ENCODE peak calls at places on chromosome 13, in seven cellular contexts. One of them, this sample, is unnamed.

GRCh38 chr13:74574964-74575728 is 440.9 kb upstream of the KLF12 start:
- DNase-seq in HCT116: no peak
- DNase-seq in ovary: no peak
- DNase-seq in astrocyte: no peak
- DNase-seq in ascending aorta: no peak
- DNase-seq in suprapubic skin: no peak
- DNase-seq in upper lobe of left lung: no peak
- DNase-seq in this sample: no peak

GRCh38 chr13:71874490-71874889 is 7.5 kb upstream of the DACH1 start:
- DNase-seq in upper lobe of left lung: no peak
- DNase-seq in suprapubic skin: no peak
- DNase-seq in HCT116: no peak
- DNase-seq in ovary: no peak
- DNase-seq in astrocyte: no peak
- DNase-seq in ascending aorta: no peak
- DNase-seq in this sample: no peak

GRCh38 chr13:73984949-73985691 is 149.1 kb downstream of the KLF12 start:
- DNase-seq in ascending aorta: no peak
- DNase-seq in HCT116: no peak
- DNase-seq in upper lobe of left lung: no peak
- DNase-seq in suprapubic skin: no peak
- DNase-seq in astrocyte: no peak
- DNase-seq in ovary: no peak
- DNase-seq in this sample: no peak

GRCh38 chr13:26255717-26256277 is 1.9 kb downstream of the CDK8 start:
- DNase-seq in upper lobe of left lung: no peak
- DNase-seq in ovary: no peak
- DNase-seq in suprapubic skin: no peak
- DNase-seq in HCT116: no peak
- DNase-seq in astrocyte: peak; percentile 2
- DNase-seq in ascending aorta: no peak
- DNase-seq in this sample: no peak

GRCh38 chr13:72651196-72651595 is 76.2 kb downstream of the MZT1 start:
- DNase-seq in upper lobe of left lung: no peak
- DNase-seq in suprapubic skin: no peak
- DNase-seq in ascending aorta: no peak
- DNase-seq in HCT116: peak; percentile 31
- DNase-seq in ovary: no peak
- DNase-seq in astrocyte: no peak
- DNase-seq in this sample: no peak

GRCh38 chr13:47114030-47114429 is 217.2 kb upstream of the HTR2A start:
- DNase-seq in upper lobe of left lung: no peak
- DNase-seq in HCT116: no peak
- DNase-seq in ascending aorta: no peak
- DNase-seq in ovary: no peak
- DNase-seq in astrocyte: peak; percentile 83
- DNase-seq in suprapubic skin: no peak
- DNase-seq in this sample: no peak

GRCh38 chr13:46332772-46333171 is 54.3 kb downstream of the RUBCNL start:
- DNase-seq in astrocyte: no peak
- DNase-seq in ascending aorta: no peak
- DNase-seq in upper lobe of left lung: no peak
- DNase-seq in suprapubic skin: no peak
- DNase-seq in ovary: no peak
- DNase-seq in HCT116: no peak
- DNase-seq in this sample: no peak

GRCh38 chr13:73898276-73898675 is 235.9 kb downstream of the KLF12 start:
- DNase-seq in astrocyte: no peak
- DNase-seq in suprapubic skin: no peak
- DNase-seq in upper lobe of left lung: no peak
- DNase-seq in ovary: no peak
- DNase-seq in HCT116: no peak
- DNase-seq in ascending aorta: no peak
- DNase-seq in this sample: no peak

GRCh38 chr13:99932912-99933311 is 38.7 kb downstream of the ZIC5 start:
- DNase-seq in ascending aorta: no peak
- DNase-seq in ovary: no peak
- DNase-seq in suprapubic skin: no peak
- DNase-seq in HCT116: no peak
- DNase-seq in upper lobe of left lung: no peak
- DNase-seq in astrocyte: no peak
- DNase-seq in this sample: no peak

GRCh38 chr13:99929866-99930265 is 41.7 kb downstream of the ZIC5 start:
- DNase-seq in astrocyte: no peak
- DNase-seq in upper lobe of left lung: no peak
- DNase-seq in suprapubic skin: no peak
- DNase-seq in ascending aorta: no peak
- DNase-seq in ovary: no peak
- DNase-seq in HCT116: no peak
- DNase-seq in this sample: no peak

GRCh38 chr13:99931462-99931861 is 40.1 kb downstream of the ZIC5 start:
- DNase-seq in astrocyte: no peak
- DNase-seq in ovary: no peak
- DNase-seq in HCT116: no peak
- DNase-seq in ascending aorta: no peak
- DNase-seq in upper lobe of left lung: no peak
- DNase-seq in suprapubic skin: no peak
- DNase-seq in this sample: no peak

GRCh38 chr13:99926014-99926731 is 45.4 kb downstream of the ZIC5 start:
- DNase-seq in astrocyte: peak; percentile 12
- DNase-seq in ascending aorta: no peak
- DNase-seq in HCT116: peak; percentile 15
- DNase-seq in ovary: no peak
- DNase-seq in upper lobe of left lung: no peak
- DNase-seq in suprapubic skin: no peak
- DNase-seq in this sample: no peak

GRCh38 chr13:99930925-99931324 is 40.6 kb downstream of the ZIC5 start:
- DNase-seq in astrocyte: no peak
- DNase-seq in HCT116: no peak
- DNase-seq in suprapubic skin: no peak
- DNase-seq in upper lobe of left lung: no peak
- DNase-seq in ovary: no peak
- DNase-seq in ascending aorta: no peak
- DNase-seq in this sample: no peak
- H3K27me3 ChIP-seq in astrocyte: no peaks in the 10 kb centered on the region
- H3K27me3 ChIP-seq in HCT116: no peaks in the 10 kb centered on the region
- H3K27me3 ChIP-seq in suprapubic skin: peaks cover 34% of the 10 kb centered on the region
- H3K27me3 ChIP-seq in upper lobe of left lung: no peaks in the 10 kb centered on the region
- H3K27me3 ChIP-seq in ovary: no peaks in the 10 kb centered on the region
- H3K27me3 ChIP-seq in ascending aorta: no peaks in the 10 kb centered on the region
- H3K27me3 ChIP-seq in this sample: peaks cover 5% of the 10 kb centered on the region

GRCh38 chr13:111186305-111186930 is 71.3 kb downstream of the ARHGEF7 start:
- DNase-seq in ovary: no peak
- DNase-seq in suprapubic skin: no peak
- DNase-seq in ascending aorta: no peak
- DNase-seq in upper lobe of left lung: no peak
- DNase-seq in astrocyte: no peak
- DNase-seq in HCT116: no peak
- DNase-seq in this sample: no peak

GRCh38 chr13:111183087-111183645 is 68.1 kb downstream of the ARHGEF7 start:
- DNase-seq in HCT116: no peak
- DNase-seq in astrocyte: no peak
- DNase-seq in ascending aorta: no peak
- DNase-seq in upper lobe of left lung: no peak
- DNase-seq in suprapubic skin: no peak
- DNase-seq in ovary: no peak
- DNase-seq in this sample: no peak

GRCh38 chr13:111184685-111185401 is 69.7 kb downstream of the ARHGEF7 start:
- DNase-seq in HCT116: no peak
- DNase-seq in suprapubic skin: no peak
- DNase-seq in ovary: no peak
- DNase-seq in ascending aorta: no peak
- DNase-seq in upper lobe of left lung: no peak
- DNase-seq in astrocyte: no peak
- DNase-seq in this sample: no peak

GRCh38 chr13:111183959-111184684 is 69.0 kb downstream of the ARHGEF7 start:
- DNase-seq in suprapubic skin: no peak
- DNase-seq in HCT116: no peak
- DNase-seq in ascending aorta: no peak
- DNase-seq in astrocyte: no peak
- DNase-seq in ovary: peak; percentile 59
- DNase-seq in upper lobe of left lung: no peak
- DNase-seq in this sample: no peak

DNA sequence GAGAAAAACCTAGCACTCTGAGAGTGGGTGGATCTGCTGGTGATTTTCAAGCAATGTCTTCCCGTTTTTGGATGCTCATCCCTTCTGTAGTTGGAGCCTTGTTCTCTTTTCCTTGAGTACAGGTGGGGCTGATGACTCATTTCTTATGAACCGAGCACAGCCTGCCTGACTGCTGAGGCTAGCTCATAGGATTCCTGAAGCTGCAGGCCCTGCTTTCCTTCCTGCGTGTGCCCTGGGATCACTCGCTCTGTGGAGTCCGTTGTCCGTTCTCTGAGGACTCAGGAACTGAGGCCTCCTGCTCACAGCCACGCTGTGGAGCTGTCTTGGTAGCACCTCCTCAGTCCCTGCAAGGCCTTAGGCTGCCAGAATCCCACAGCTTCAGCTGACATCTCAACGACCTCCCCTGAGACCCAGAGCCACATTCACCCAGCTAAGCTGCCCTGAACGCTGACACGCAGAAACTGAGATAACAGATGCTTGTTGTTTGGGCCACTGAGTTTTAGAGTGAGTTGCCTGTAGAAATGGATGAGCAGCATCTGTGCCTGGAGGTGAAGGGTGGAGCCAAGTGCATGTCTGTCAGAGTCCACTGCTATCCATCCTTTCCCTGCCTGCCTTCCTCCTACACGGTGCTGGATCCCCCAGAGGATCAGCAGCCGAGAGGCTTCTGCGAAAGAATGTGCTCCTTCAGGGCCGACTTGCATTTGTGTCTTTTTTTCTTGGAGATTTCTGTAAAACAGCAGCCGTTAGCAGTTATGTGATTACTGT is 73.0 kb downstream of the ARHGEF7 start:
- DNase-seq in astrocyte: peak; percentile 58
- DNase-seq in ovary: no peak
- DNase-seq in HCT116: no peak
- DNase-seq in suprapubic skin: no peak
- DNase-seq in ascending aorta: no peak
- DNase-seq in upper lobe of left lung: no peak
- DNase-seq in this sample: no peak
- H3K4me1 ChIP-seq in astrocyte: peaks cover 18% of the 10 kb centered on the region
- H3K4me1 ChIP-seq in ovary: peaks cover 18% of the 10 kb centered on the region
- H3K4me1 ChIP-seq in HCT116: peaks cover 19% of the 10 kb centered on the region
- H3K4me1 ChIP-seq in suprapubic skin: peaks cover 66% of the 10 kb centered on the region
- H3K4me1 ChIP-seq in ascending aorta: peaks cover 19% of the 10 kb centered on the region
- H3K4me1 ChIP-seq in upper lobe of left lung: peaks cover 38% of the 10 kb centered on the region
- H3K4me1 ChIP-seq in this sample: peaks cover 11% of the 10 kb centered on the region

GRCh38 chr13:112177459-112177858 is 110.5 kb downstream of the SOX1 start:
- DNase-seq in ascending aorta: no peak
- DNase-seq in HCT116: no peak
- DNase-seq in astrocyte: no peak
- DNase-seq in upper lobe of left lung: no peak
- DNase-seq in ovary: no peak
- DNase-seq in suprapubic skin: no peak
- DNase-seq in this sample: no peak

GRCh38 chr13:112179421-112179820 is 112.5 kb downstream of the SOX1 start:
- DNase-seq in astrocyte: no peak
- DNase-seq in upper lobe of left lung: no peak
- DNase-seq in HCT116: no peak
- DNase-seq in ovary: no peak
- DNase-seq in ascending aorta: no peak
- DNase-seq in suprapubic skin: peak; percentile 72
- DNase-seq in this sample: no peak

GRCh38 chr13:112176746-112177119 is 109.8 kb downstream of the SOX1 start:
- DNase-seq in suprapubic skin: peak; percentile 66
- DNase-seq in ovary: no peak
- DNase-seq in astrocyte: no peak
- DNase-seq in upper lobe of left lung: no peak
- DNase-seq in HCT116: no peak
- DNase-seq in ascending aorta: no peak
- DNase-seq in this sample: no peak

GRCh38 chr13:112178769-112179168 is 111.8 kb downstream of the SOX1 start:
- DNase-seq in ascending aorta: no peak
- DNase-seq in HCT116: no peak
- DNase-seq in ovary: no peak
- DNase-seq in astrocyte: no peak
- DNase-seq in upper lobe of left lung: no peak
- DNase-seq in suprapubic skin: peak; percentile 31
- DNase-seq in this sample: no peak

DNA sequence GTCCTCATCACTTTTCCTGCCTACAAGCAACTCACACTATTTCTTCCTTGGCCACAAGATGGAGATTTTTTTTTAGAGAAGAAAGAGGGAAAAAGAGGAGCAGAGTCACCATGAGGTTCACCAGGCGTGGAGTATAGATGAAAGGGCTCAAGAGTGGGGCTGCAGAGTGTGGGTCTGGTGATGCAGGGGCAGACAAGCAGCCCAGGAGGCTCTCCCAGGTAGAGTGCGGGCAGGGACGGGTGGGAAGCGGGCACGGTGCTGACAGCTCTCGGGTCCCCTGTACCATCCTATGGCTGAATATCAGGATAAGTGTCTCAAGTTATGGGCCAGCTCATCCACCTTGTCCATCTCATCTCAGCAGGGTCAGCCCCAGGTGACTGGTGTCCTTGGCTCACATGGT is 110.9 kb downstream of the SOX1 start:
- DNase-seq in suprapubic skin: peak; percentile 74
- DNase-seq in HCT116: no peak
- DNase-seq in ovary: no peak
- DNase-seq in ascending aorta: no peak
- DNase-seq in upper lobe of left lung: peak; percentile 33
- DNase-seq in astrocyte: no peak
- DNase-seq in this sample: no peak
- H3K27me3 ChIP-seq in suprapubic skin: peaks cover 11% of the 10 kb centered on the region
- H3K27me3 ChIP-seq in HCT116: peaks cover 29% of the 10 kb centered on the region
- H3K27me3 ChIP-seq in ovary: no peaks in the 10 kb centered on the region
- H3K27me3 ChIP-seq in ascending aorta: no peaks in the 10 kb centered on the region
- H3K27me3 ChIP-seq in upper lobe of left lung: no peaks in the 10 kb centered on the region
- H3K27me3 ChIP-seq in astrocyte: no peaks in the 10 kb centered on the region
- H3K27me3 ChIP-seq in this sample: no peaks in the 10 kb centered on the region

GRCh38 chr13:114038211-114038613 is 64.3 kb upstream of the C13orf46 start:
- DNase-seq in ascending aorta: no peak
- DNase-seq in suprapubic skin: no peak
- DNase-seq in ovary: no peak
- DNase-seq in upper lobe of left lung: peak; percentile 81
- DNase-seq in HCT116: no peak
- DNase-seq in astrocyte: no peak
- DNase-seq in this sample: no peak

GRCh38 chr13:114037674-114038073 is 63.8 kb upstream of the C13orf46 start:
- DNase-seq in upper lobe of left lung: peak; percentile 57
- DNase-seq in ascending aorta: no peak
- DNase-seq in suprapubic skin: no peak
- DNase-seq in ovary: no peak
- DNase-seq in astrocyte: no peak
- DNase-seq in HCT116: no peak
- DNase-seq in this sample: no peak

GRCh38 chr13:114039471-114040141 is 65.7 kb upstream of the C13orf46 start:
- DNase-seq in HCT116: no peak
- DNase-seq in astrocyte: no peak
- DNase-seq in ascending aorta: no peak
- DNase-seq in suprapubic skin: no peak
- DNase-seq in upper lobe of left lung: peak; percentile 65
- DNase-seq in ovary: no peak
- DNase-seq in this sample: no peak

GRCh38 chr13:114041493-114041892 is 67.6 kb upstream of the C13orf46 start:
- DNase-seq in astrocyte: no peak
- DNase-seq in HCT116: no peak
- DNase-seq in ovary: no peak
- DNase-seq in upper lobe of left lung: no peak
- DNase-seq in ascending aorta: no peak
- DNase-seq in suprapubic skin: no peak
- DNase-seq in this sample: no peak

DNA sequence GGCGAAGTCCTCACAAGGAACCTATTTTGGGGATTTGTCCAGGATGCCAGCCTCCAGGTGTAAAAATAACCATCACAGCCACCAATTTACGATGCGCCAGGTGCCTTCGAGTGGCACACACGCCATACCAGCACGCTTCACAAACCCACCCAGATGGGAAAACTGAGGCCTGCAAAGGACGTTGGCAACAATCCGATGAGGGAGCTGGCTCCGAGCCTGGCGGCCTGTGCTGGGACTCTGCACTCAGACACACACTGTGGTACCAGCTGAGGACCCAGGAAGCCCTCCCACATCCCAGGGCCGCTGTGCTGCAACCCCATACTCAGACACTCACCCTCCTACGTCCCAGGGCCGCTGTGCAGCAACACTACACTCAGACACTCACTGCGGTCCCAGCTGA is 65.0 kb upstream of the C13orf46 start:
- DNase-seq in suprapubic skin: no peak
- DNase-seq in astrocyte: no peak
- DNase-seq in ascending aorta: no peak
- DNase-seq in upper lobe of left lung: no peak
- DNase-seq in ovary: no peak
- DNase-seq in HCT116: no peak
- DNase-seq in this sample: no peak
- H3K4me1 ChIP-seq in suprapubic skin: peaks cover 29% of the 10 kb centered on the region
- H3K4me1 ChIP-seq in astrocyte: peaks cover 38% of the 10 kb centered on the region
- H3K4me1 ChIP-seq in ascending aorta: peaks cover under 1% of the 10 kb centered on the region
- H3K4me1 ChIP-seq in upper lobe of left lung: peaks cover 2% of the 10 kb centered on the region
- H3K4me1 ChIP-seq in ovary: no peaks in the 10 kb centered on the region
- H3K4me1 ChIP-seq in HCT116: peaks cover 22% of the 10 kb centered on the region
- H3K4me1 ChIP-seq in this sample: peaks cover 6% of the 10 kb centered on the region